ENCODE peak calls at places on chromosomes 11 and 22, in five cellular contexts. C is stimulated activated CD8-positive, alpha-beta memory T cell treated with anti-CD3 and anti-CD28 coated beads, Interleukin-7, amount 100 ng/mL, for 24 hours; N is islet precursor cell; U is NCI-H774; V is globus pallidus. O is an unnamed sample.

GRCh38 chr22:22909605-22910271 is 22.1 kb downstream of the IGLL5 start:
- DNase-seq in N (no peak), C (no peak), U (no peak), V (no peak), O (no peak)

GRCh38 chr22:37708580-37709444 is 12.0 kb downstream of the TRIOBP start:
- DNase-seq in U (no peak), C (no peak), N (no peak), V (no peak), O (no peak)

GRCh38 chr11:20599424-20600346 is at the start of gene SLC6A5:
- DNase-seq in C (no peak), N (peak), V (no peak), U (no peak), O (peak)

GRCh38 chr11:73415854-73416615 is 39.8 kb downstream of the RELT start:
- DNase-seq in C (no peak), V (no peak), N (no peak), U (no peak), O (no peak)

GRCh38 chr11:124329787-124330478 is 9.9 kb upstream of the OR8D2 start:
- DNase-seq in N (no peak), U (no peak), C (no peak), V (peak), O (no peak)

GRCh38 chr22:44181033-44181911 is 547 bp downstream of the PARVG start:
- DNase-seq in U (no peak), N (peak), C (peak), V (no peak), O (no peak)

GRCh38 chr11:103326070-103326794 is 217.0 kb downstream of the DYNC2H1 start:
- DNase-seq in C (no peak), V (peak), N (peak), U (peak), O (peak)

GRCh38 chr11:129021295-129021694 is 78.6 kb upstream of the TP53AIP1 start:
- DNase-seq in C (no peak), N (no peak), V (no peak), U (no peak), O (no peak)

GRCh38 chr11:17779861-17780594 is 45.4 kb downstream of the KCNC1 start:
- DNase-seq in V (no peak), N (no peak), U (no peak), C (no peak), O (no peak)